ENCODE peak calls at places on chromosomes 1 and 21, in five cellular contexts. C, Z, S, U and G are unnamed samples.

GRCh38 chr1:30257742-30258380 is 465.5 kb downstream of the MATN1 start:
- DNase-seq in S (no peak), U (no peak), Z (no peak), C (no peak), G (no peak)

GRCh38 chr1:153359241-153359640 is 1.6 kb downstream of the S100A9 start:
- DNase-seq in Z (no peak), S (no peak), C (no peak), U (no peak), G (no peak)

GRCh38 chr1:246176126-246177024 is 330.7 kb downstream of the SMYD3 start:
- DNase-seq in U (no peak), Z (no peak), C (no peak), S (no peak), G (no peak)

GRCh38 chr1:899636-900317 is 23.9 kb upstream of the SAMD11 start:
- DNase-seq in S (no peak), U (no peak), C (peak), Z (no peak), G (no peak)

GRCh38 chr1:40895601-40896000 is 33.4 kb upstream of the CITED4 start:
- DNase-seq in S (no peak), U (peak), Z (no peak), C (no peak), G (no peak)

GRCh38 chr1:115969509-115969908 is 6.8 kb upstream of the SLC22A15 start:
- DNase-seq in S (no peak), C (no peak), Z (peak), U (no peak), G (no peak)

GRCh38 chr21:43733529-43734071 is 14.7 kb downstream of the PDXK start:
- DNase-seq in Z (no peak), S (no peak), U (no peak), C (no peak), G (no peak)

GRCh38 chr1:47424336-47424982 is 8.4 kb downstream of the FOXE3 start:
- DNase-seq in C (no peak), Z (peak), U (no peak), S (no peak), G (no peak)

GRCh38 chr1:205319081-205320018 is 2.2 kb downstream of the NUAK2 start:
- DNase-seq in S (no peak), C (peak), Z (peak), U (peak), G (peak)